ENCODE peak calls at places on chromosomes 13 and 19, in nine cellular contexts. W is fibroblast of pulmonary artery, K is breast epithelium, V is suprapubic skin, E is tibial artery, F is fibroblast of villous mesenchyme, X is thoracic aorta, J is colonic mucosa, S is coronary artery. Y is an unnamed sample.

GRCh38 chr13:98910501-98910951 is 67.3 kb downstream of the DOCK9 start:
- DNase-seq in W (peak), K (no peak), V (no peak), E (no peak), F (peak), X (no peak), J (no peak), S (no peak), Y (peak)

GRCh38 chr19:5216141-5216847 is 124.3 kb downstream of the PTPRS start:
- DNase-seq in W (no peak), K (no peak), V (no peak), E (no peak), F (no peak), X (no peak), J (no peak), S (no peak), Y (no peak)

GRCh38 chr19:15297416-15298224 is 34.7 kb downstream of the BRD4 start:
- DNase-seq in W (peak), K (no peak), V (no peak), E (no peak), F (peak), X (no peak), J (peak), S (no peak), Y (peak)

GRCh38 chr19:6260912-6261636 is 18.7 kb downstream of the MLLT1 start:
- DNase-seq in W (peak), K (no peak), V (no peak), E (no peak), F (no peak), X (no peak), J (no peak), S (no peak), Y (peak)

GRCh38 chr13:77737583-77738200 is 40.2 kb downstream of the SLAIN1 start:
- DNase-seq in W (no peak), K (no peak), V (no peak), E (no peak), F (no peak), X (no peak), J (no peak), S (no peak), Y (no peak)

GRCh38 chr13:76723551-76724232 is 162.5 kb downstream of the KCTD12 start:
- DNase-seq in W (peak), K (no peak), V (no peak), E (no peak), F (peak), X (no peak), J (no peak), S (no peak), Y (peak)

GRCh38 chr13:91184244-91184926 is 163.1 kb upstream of the MIR17HG start:
- DNase-seq in W (peak), K (no peak), V (no peak), E (no peak), F (no peak), X (no peak), J (no peak), S (no peak), Y (no peak)

GRCh38 chr19:35403116-35403760 is 32.4 kb downstream of the GPR42 start:
- DNase-seq in W (no peak), K (no peak), V (no peak), E (no peak), F (no peak), X (no peak), J (no peak), S (no peak), Y (no peak)

GRCh38 chr19:13329766-13330165 is 176.5 kb downstream of the CACNA1A start:
- DNase-seq in W (no peak), K (no peak), V (no peak), E (no peak), F (no peak), X (no peak), J (no peak), S (no peak), Y (no peak)

GRCh38 chr19:17283504-17283996 is 1.8 kb downstream of the ANKLE1 start:
- DNase-seq in W (no peak), K (no peak), V (no peak), E (no peak), F (no peak), X (no peak), J (no peak), S (no peak), Y (no peak)

GRCh38 chr19:13014101-13014920 is 19.0 kb downstream of the NFIX start:
- DNase-seq in W (peak), K (no peak), V (no peak), E (no peak), F (peak), X (no peak), J (no peak), S (no peak), Y (peak)

GRCh38 chr19:57888494-57889231 is at the start of gene ZNF814:
- DNase-seq in W (peak), K (peak), V (peak), E (peak), F (peak), X (peak), J (peak), S (peak), Y (peak)

GRCh38 chr19:57888107-57888493 is 737 bp downstream of the ZNF814 start:
- DNase-seq in W (no peak), K (no peak), V (no peak), E (no peak), F (no peak), X (no peak), J (no peak), S (no peak), Y (no peak)

GRCh38 chr19:57886046-57886445 is 2.8 kb downstream of the ZNF814 start:
- DNase-seq in W (no peak), K (no peak), V (no peak), E (no peak), F (no peak), X (no peak), J (no peak), S (no peak), Y (no peak)

GRCh38 chr19:57887195-57887941 is 1.5 kb downstream of the ZNF814 start:
- DNase-seq in W (peak), K (no peak), V (no peak), E (no peak), F (peak), X (no peak), J (peak), S (no peak), Y (no peak)
- TF ChIP-seq CTCF in W (no peak), K (no peak), V (no peak), E (no peak), F (no peak), X (no peak), J (no peak), S (no peak), Y (no peak)

DNA sequence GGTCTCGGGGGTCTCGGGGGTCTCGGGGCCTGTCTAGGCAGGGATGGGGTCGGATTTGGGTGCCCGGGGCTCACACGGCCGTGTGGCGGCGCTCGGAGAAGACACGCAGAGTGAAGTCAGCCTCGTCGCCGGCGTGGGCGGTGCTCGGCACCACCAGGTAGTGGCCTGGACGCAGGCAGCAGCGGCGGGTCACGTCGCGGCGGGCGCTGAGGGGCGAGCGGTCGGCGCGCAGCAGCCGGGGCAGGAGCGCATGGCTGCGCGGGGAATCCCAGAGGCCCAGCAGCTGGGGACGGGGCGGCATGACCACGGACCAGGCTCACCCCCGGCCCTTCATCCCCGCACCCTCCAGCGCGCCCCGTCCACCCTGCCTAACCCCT is 8.2 kb downstream of the CAPN12 start:
- DNase-seq in W (no peak), K (no peak), V (no peak), E (peak), F (peak), X (no peak), J (peak), S (peak), Y (peak)
- H3K4me3 ChIP-seq in W (peak), K (peak), V (peak), E (peak), F (peak), X (peak), J (peak), S (peak), Y (peak)

DNA sequence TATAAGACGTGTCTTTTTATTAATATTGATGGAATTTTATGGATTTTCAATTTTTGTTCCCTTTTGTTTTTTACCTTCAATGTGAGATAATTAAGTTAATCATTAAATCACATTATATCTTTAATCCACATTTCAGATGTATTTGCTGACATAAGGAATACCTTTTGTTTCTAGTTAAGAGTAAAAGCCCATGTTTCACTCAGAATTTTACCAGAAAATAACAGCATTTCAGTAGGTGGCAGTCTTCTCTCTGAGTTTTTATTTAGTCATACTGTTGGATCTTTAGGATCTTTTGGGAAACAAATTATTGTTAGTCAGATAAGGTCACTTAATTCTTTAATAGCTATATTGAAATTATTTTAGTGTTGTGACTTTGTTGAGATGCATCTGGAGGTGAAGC is 67.9 kb downstream of the NDFIP2 start:
- DNase-seq in W (peak), K (no peak), V (no peak), E (no peak), F (peak), X (no peak), J (no peak), S (no peak), Y (peak)
- TF ChIP-seq CTCF in W (peak), K (no peak), V (no peak), E (no peak), F (peak), X (no peak), J (no peak), S (no peak), Y (peak)

DNA sequence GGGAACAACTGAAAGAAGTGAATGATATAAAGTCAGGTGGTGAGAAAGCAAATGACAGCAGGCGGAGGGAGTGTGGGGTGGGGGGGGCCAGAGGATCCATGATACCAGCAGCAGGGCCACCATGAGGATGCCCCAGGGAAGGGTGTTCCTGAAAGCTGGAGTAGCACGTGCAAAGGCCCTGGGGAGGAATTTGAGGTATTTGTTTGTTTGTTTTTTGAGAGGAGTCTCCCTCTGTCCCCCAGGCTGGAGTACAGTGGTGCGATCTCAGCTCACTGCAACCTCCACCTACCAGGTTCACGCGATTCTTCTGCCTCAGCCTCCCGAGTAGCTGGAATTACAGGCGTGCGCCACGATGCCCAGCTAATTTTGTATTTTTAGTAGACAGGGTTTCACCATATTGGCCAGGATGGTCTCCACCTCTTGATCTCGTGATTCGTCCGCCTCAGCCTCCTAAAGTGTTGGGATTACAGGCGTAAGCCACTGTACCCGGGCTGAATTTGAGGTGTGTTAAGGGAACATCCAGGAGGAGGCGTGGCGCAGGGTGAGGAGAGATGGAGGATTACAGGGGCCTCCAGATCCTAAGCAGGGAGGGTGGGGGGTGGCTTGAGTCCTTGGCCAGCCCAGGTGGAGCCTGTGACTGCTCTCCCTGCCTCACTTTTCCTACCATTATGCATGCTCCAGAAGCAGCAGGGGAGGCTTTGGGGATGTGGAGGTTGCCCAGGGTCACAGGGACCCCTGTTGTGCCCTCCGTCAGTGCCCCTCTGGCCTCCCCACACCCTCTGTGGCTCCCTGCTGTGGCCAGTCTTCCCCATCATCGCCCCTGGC is 12.4 kb upstream of the JUND start:
- DNase-seq in W (no peak), K (no peak), V (no peak), E (no peak), F (no peak), X (no peak), J (no peak), S (no peak), Y (no peak)
- H3K4me3 ChIP-seq in W (no peak), K (peak), V (peak), E (peak), F (peak), X (peak), J (no peak), S (peak), Y (no peak)